ENCODE peak calls at places on chromosomes 1 and 21, in six cellular contexts. M is GM12865; D is naive thymus-derived CD4-positive, alpha-beta T cell; I is cardiac muscle cell; T is brain microvascular endothelial cell; X is CD8-positive, alpha-beta T cell. H is an unnamed sample.

GRCh38 chr1:210746024-210746423 is 387.9 kb downstream of the KCNH1 start:
- DNase-seq in M (no peak), D (no peak), I (no peak), T (no peak), X (no peak), H (no peak)

GRCh38 chr1:199083680-199084079 is 444.8 kb downstream of the PTPRC start:
- DNase-seq in M (no peak), D (no peak), I (no peak), T (peak), X (no peak), H (no peak)

GRCh38 chr1:185155600-185156320 is 993 bp downstream of the TRMT1L start:
- DNase-seq in M (peak), D (peak), I (no peak), T (peak), X (peak), H (peak)

GRCh38 chr1:2180297-2181245 is 14.0 kb downstream of the FAAP20 start:
- DNase-seq in M (no peak), D (no peak), I (no peak), T (no peak), X (no peak), H (no peak)

GRCh38 chr1:78045850-78046778 is at the start of gene GIPC2:
- DNase-seq in M (no peak), D (peak), I (peak), T (no peak), X (no peak), H (peak)

GRCh38 chr1:200628223-200628868 is 7.8 kb upstream of the KIF14 start:
- DNase-seq in M (peak), D (no peak), I (no peak), T (no peak), X (peak), H (peak)

GRCh38 chr1:11691302-11691914 is at the start of gene DRAXIN:
- DNase-seq in M (no peak), D (no peak), I (peak), T (no peak), X (no peak), H (no peak)

GRCh38 chr1:12150456-12151200 is 16.2 kb upstream of the TNFRSF1B start:
- DNase-seq in M (peak), D (peak), I (no peak), T (no peak), X (peak), H (peak)

GRCh38 chr1:216630532-216630931 is 92.7 kb downstream of the ESRRG start:
- DNase-seq in M (no peak), D (no peak), I (no peak), T (no peak), X (no peak), H (no peak)

GRCh38 chr1:216379441-216379840 is 43.8 kb downstream of the USH2A start:
- DNase-seq in M (no peak), D (no peak), I (no peak), T (no peak), X (no peak), H (no peak)

GRCh38 chr1:199102239-199102638 is 463.4 kb downstream of the PTPRC start:
- DNase-seq in M (peak), D (no peak), I (no peak), T (no peak), X (no peak), H (peak)

GRCh38 chr1:184158911-184159701 is 107.6 kb downstream of the TSEN15 start:
- DNase-seq in M (peak), D (no peak), I (no peak), T (no peak), X (no peak), H (peak)

GRCh38 chr1:13869172-13869797 is 169.3 kb downstream of the PRDM2 start:
- DNase-seq in M (no peak), D (no peak), I (no peak), T (no peak), X (no peak), H (no peak)

GRCh38 chr1:228323401-228323800 is 83.2 kb downstream of the TRIM11 start:
- DNase-seq in M (no peak), D (no peak), I (no peak), T (no peak), X (no peak), H (no peak)

GRCh38 chr1:26996024-26996423 is 2.5 kb downstream of the TRNP1 start:
- DNase-seq in M (no peak), D (no peak), I (no peak), T (no peak), X (no peak), H (no peak)

GRCh38 chr1:152761609-152762213 is 3.9 kb downstream of the KPRP start:
- DNase-seq in M (no peak), D (no peak), I (no peak), T (no peak), X (no peak), H (no peak)

GRCh38 chr21:36542312-36543101 is 62.6 kb upstream of the CLDN14 start:
- DNase-seq in M (peak), D (no peak), I (peak), T (no peak), X (no peak), H (peak)

GRCh38 chr1:155014709-155015508 is 12.3 kb downstream of the ZBTB7B start:
- DNase-seq in M (no peak), D (no peak), I (no peak), T (no peak), X (no peak), H (no peak)

GRCh38 chr1:155013632-155014031 is 11.0 kb downstream of the ZBTB7B start:
- DNase-seq in M (no peak), D (peak), I (no peak), T (no peak), X (no peak), H (no peak)

GRCh38 chr1:155012052-155012546 is 9.5 kb downstream of the ZBTB7B start:
- DNase-seq in M (no peak), D (no peak), I (peak), T (no peak), X (no peak), H (no peak)

GRCh38 chr1:155011437-155011907 is 8.9 kb downstream of the ZBTB7B start:
- DNase-seq in M (no peak), D (no peak), I (no peak), T (no peak), X (no peak), H (no peak)

GRCh38 chr1:155012760-155013602 is 10.4 kb downstream of the ZBTB7B start:
- DNase-seq in M (no peak), D (no peak), I (no peak), T (no peak), X (no peak), H (no peak)
- H3K4me3 ChIP-seq in M (no peak), D (peak), I (no peak), T (no peak), X (no peak), H (no peak)

GRCh38 chr1:118989006-118989736 is 1.0 kb upstream of the TBX15 start:
- DNase-seq in M (no peak), D (no peak), I (no peak), T (peak), X (no peak), H (no peak)
- H3K4me3 ChIP-seq in M (no peak), D (no peak), I (no peak), T (peak), X (no peak), H (no peak)

DNA sequence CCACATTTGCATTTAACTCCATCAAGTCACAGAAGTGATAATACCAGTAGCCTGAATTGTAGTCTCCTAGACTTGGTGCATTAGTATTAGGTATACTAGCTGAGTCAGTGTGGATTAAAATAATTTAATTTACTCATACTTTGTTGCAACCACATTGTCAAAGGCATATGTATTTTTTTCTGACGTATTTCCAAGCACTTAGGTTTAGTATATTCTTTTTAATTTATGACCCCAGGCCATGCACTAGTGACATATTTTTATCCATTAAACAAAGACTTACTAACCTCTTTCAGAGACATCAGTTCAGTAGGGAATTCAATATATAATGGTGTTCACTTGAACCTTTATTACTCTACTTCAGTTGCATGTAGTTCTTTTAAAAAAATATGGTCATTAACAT is 1894.5 kb downstream of the NCAM2 start:
- DNase-seq in M (no peak), D (no peak), I (no peak), T (no peak), X (no peak), H (no peak)
- H3K4me3 ChIP-seq in M (no peak), D (no peak), I (no peak), T (no peak), X (no peak), H (no peak)

GRCh38 chr1:43655953-43656352 is 6.0 kb downstream of the KDM4A start:
- DNase-seq in M (no peak), D (no peak), I (no peak), T (no peak), X (no peak), H (no peak)

GRCh38 chr1:43664369-43664768 is 14.4 kb downstream of the KDM4A start:
- DNase-seq in M (peak), D (no peak), I (no peak), T (no peak), X (no peak), H (no peak)

GRCh38 chr1:43659384-43659783 is 9.4 kb downstream of the KDM4A start:
- DNase-seq in M (no peak), D (no peak), I (no peak), T (no peak), X (no peak), H (no peak)

GRCh38 chr1:43660355-43660754 is 10.4 kb downstream of the KDM4A start:
- DNase-seq in M (no peak), D (no peak), I (no peak), T (no peak), X (no peak), H (no peak)

GRCh38 chr1:43659785-43660184 is 9.8 kb downstream of the KDM4A start:
- DNase-seq in M (no peak), D (no peak), I (no peak), T (no peak), X (no peak), H (no peak)
- H3K4me3 ChIP-seq in M (no peak), D (no peak), I (no peak), T (no peak), X (no peak), H (no peak)

GRCh38 chr1:107804134-107804533 is 160.8 kb downstream of the VAV3 start:
- DNase-seq in M (peak), D (peak), I (no peak), T (no peak), X (no peak), H (no peak)

GRCh38 chr1:107804746-107805145 is 160.2 kb downstream of the VAV3 start:
- DNase-seq in M (no peak), D (no peak), I (no peak), T (no peak), X (no peak), H (no peak)

GRCh38 chr1:107802654-107803053 is 162.3 kb downstream of the VAV3 start:
- DNase-seq in M (peak), D (no peak), I (no peak), T (no peak), X (no peak), H (no peak)

GRCh38 chr1:107806902-107807301 is 158.1 kb downstream of the VAV3 start:
- DNase-seq in M (no peak), D (no peak), I (no peak), T (no peak), X (no peak), H (no peak)

GRCh38 chr1:107803579-107803978 is 161.4 kb downstream of the VAV3 start:
- DNase-seq in M (no peak), D (no peak), I (no peak), T (no peak), X (no peak), H (no peak)
- H3K4me3 ChIP-seq in M (no peak), D (no peak), I (no peak), T (no peak), X (no peak), H (no peak)

GRCh38 chr1:47709302-47710074 is 271.6 kb downstream of the FOXD2 start:
- DNase-seq in M (no peak), D (peak), I (peak), T (no peak), X (no peak), H (peak)
- H3K4me3 ChIP-seq in M (no peak), D (peak), I (peak), T (peak), X (peak), H (no peak)